ENCODE peak calls at places on chromosomes 2 and 18, in four cellular contexts. One of them, this sample, is unnamed.

GRCh38 chr2:242024751-242025355 is 155.3 kb downstream of the RTP5 start:
- DNase-seq in AG10803: no peak
- DNase-seq in stomach: no peak
- DNase-seq in GM12865: no peak
- DNase-seq in this sample: no peak

GRCh38 chr2:46380038-46380940 is 83.1 kb downstream of the EPAS1 start:
- DNase-seq in AG10803: no peak
- DNase-seq in stomach: no peak
- DNase-seq in GM12865: no peak
- DNase-seq in this sample: no peak

GRCh38 chr2:142544173-142544572 is 333.3 kb upstream of the KYNU start:
- DNase-seq in AG10803: no peak
- DNase-seq in stomach: no peak
- DNase-seq in GM12865: no peak
- DNase-seq in this sample: no peak

GRCh38 chr18:59650266-59650820 is 46.9 kb downstream of the CCBE1 start:
- DNase-seq in AG10803: peak
- DNase-seq in stomach: no peak
- DNase-seq in GM12865: no peak
- DNase-seq in this sample: no peak

GRCh38 chr2:199806179-199806578 is 44.8 kb downstream of the FTCDNL1 start:
- DNase-seq in AG10803: no peak
- DNase-seq in stomach: no peak
- DNase-seq in GM12865: no peak
- DNase-seq in this sample: no peak

GRCh38 chr18:42114310-42114943 is 159.4 kb downstream of the PIK3C3 start:
- DNase-seq in AG10803: peak
- DNase-seq in stomach: peak
- DNase-seq in GM12865: peak
- DNase-seq in this sample: peak

GRCh38 chr2:241208058-241208457 is 19.6 kb downstream of the ANO7 start:
- DNase-seq in AG10803: no peak
- DNase-seq in stomach: no peak
- DNase-seq in GM12865: no peak
- DNase-seq in this sample: no peak

GRCh38 chr18:31426021-31426420 is 21.5 kb upstream of the DSG3 start:
- DNase-seq in AG10803: no peak
- DNase-seq in stomach: no peak
- DNase-seq in GM12865: no peak
- DNase-seq in this sample: no peak

GRCh38 chr18:62682396-62682795 is 32.9 kb upstream of the PHLPP1 start:
- DNase-seq in AG10803: no peak
- DNase-seq in stomach: no peak
- DNase-seq in GM12865: no peak
- DNase-seq in this sample: no peak

GRCh38 chr2:24816404-24816803 is 23.2 kb downstream of the CENPO start:
- DNase-seq in AG10803: no peak
- DNase-seq in stomach: no peak
- DNase-seq in GM12865: no peak
- DNase-seq in this sample: no peak

GRCh38 chr18:76495435-76496199 is 575 bp upstream of the ZNF516 start:
- DNase-seq in AG10803: peak
- DNase-seq in stomach: no peak
- DNase-seq in GM12865: peak
- DNase-seq in this sample: peak

GRCh38 chr18:9707381-9708056 is 582 bp upstream of the RAB31 start:
- DNase-seq in AG10803: peak
- DNase-seq in stomach: no peak
- DNase-seq in GM12865: peak
- DNase-seq in this sample: peak

DNA sequence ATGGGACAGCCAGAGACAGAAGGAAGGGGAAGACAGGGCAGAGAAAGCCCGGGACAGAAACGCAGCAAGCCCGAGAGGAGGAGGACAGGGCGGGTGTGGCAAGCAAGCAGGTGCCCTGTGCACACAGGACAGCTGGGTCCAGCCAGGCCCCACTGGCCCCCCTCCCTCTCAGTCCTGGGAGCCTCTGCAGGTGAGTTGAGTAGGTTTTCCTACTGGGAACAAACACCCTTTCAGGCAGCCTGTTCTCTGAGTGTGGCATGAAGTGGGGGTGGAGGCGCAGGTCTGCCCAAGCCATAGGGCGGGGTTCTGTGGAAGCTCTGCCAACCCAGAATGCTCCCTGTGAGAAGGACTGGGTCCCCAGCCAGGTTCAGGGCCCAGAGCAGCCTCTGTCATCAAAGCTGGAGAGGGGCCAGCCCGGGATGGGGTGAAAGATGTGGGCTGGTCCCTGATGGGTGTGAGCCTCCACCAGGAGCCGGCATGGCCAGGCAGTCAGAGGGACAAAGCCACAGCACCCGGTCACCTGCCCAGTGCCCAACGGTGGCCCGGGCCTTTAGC is 129.4 kb downstream of the TFCP2L1 start:
- DNase-seq in AG10803: no peak
- DNase-seq in stomach: peak
- DNase-seq in GM12865: no peak
- DNase-seq in this sample: no peak
- TF ChIP-seq CTCF in AG10803: no peak
- TF ChIP-seq CTCF in stomach: no peak
- TF ChIP-seq CTCF in GM12865: no peak
- TF ChIP-seq CTCF in this sample: no peak

GRCh38 chr2:71276311-71277158 is 49.6 kb upstream of the PAIP2B start:
- DNase-seq in AG10803: peak
- DNase-seq in stomach: peak
- DNase-seq in GM12865: peak
- DNase-seq in this sample: peak
- TF ChIP-seq CTCF in AG10803: peak
- TF ChIP-seq CTCF in stomach: no peak
- TF ChIP-seq CTCF in GM12865: no peak
- TF ChIP-seq CTCF in this sample: no peak

GRCh38 chr2:60538136-60538535 is 15.3 kb downstream of the BCL11A start:
- DNase-seq in AG10803: no peak
- DNase-seq in stomach: no peak
- DNase-seq in GM12865: no peak
- DNase-seq in this sample: no peak
- TF ChIP-seq CTCF in AG10803: no peak
- TF ChIP-seq CTCF in stomach: no peak
- TF ChIP-seq CTCF in GM12865: no peak
- TF ChIP-seq CTCF in this sample: no peak

DNA sequence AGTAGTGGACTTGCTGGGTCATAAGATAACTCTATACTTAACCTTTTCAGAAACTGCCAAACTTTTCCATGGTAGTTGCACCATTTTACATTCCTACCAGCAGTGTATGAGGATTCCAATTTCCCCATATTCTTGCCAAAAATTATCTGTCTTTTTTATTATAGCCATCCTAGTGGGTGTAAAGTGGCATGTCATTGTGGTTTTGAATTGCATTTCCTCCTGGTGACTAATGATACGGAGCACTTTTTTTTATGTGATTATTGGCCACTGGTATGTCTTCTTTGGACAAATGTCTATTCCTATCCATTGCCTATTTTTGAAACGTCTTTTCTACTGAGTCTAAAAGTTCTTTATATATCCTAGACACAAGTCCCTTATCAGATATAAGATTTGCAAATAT is 44.3 kb downstream of the CACNB4 start:
- DNase-seq in AG10803: peak
- DNase-seq in stomach: no peak
- DNase-seq in GM12865: no peak
- DNase-seq in this sample: no peak
- TF ChIP-seq CTCF in AG10803: peak
- TF ChIP-seq CTCF in stomach: no peak
- TF ChIP-seq CTCF in GM12865: no peak
- TF ChIP-seq CTCF in this sample: no peak